ENCODE peak calls at places on chromosomes 1 and 21, in nine cellular contexts. Q is tibial artery, C is PC-9, Z is body of pancreas, G is mucosa of descending colon, S is IMR-90, P is sigmoid colon, H is mammary epithelial cell, L is heart right ventricle. E is an unnamed sample. For H3K4me1 and H3K36me3, the result is how much of the 10 kb centered on the place peaks cover.

GRCh38 chr1:41791667-41792484 is 126.8 kb downstream of the HIVEP3 start:
- DNase-seq in P (no peak), G (no peak), C (no peak), Z (no peak), S (no peak), H (no peak), Q (no peak), L (no peak), E (no peak)

GRCh38 chr1:30572192-30572591 is 151.2 kb downstream of the MATN1 start:
- DNase-seq in G (no peak), L (no peak), Z (no peak), P (no peak), C (no peak), Q (no peak), H (peak), S (no peak), E (no peak)

GRCh38 chr1:223756002-223756775 is 43.9 kb downstream of the CAPN2 start:
- DNase-seq in Q (no peak), H (no peak), P (no peak), L (no peak), S (no peak), Z (no peak), C (no peak), G (no peak), E (no peak)

GRCh38 chr1:227417622-227418245 is 99.4 kb upstream of the CDC42BPA start:
- DNase-seq in G (no peak), C (no peak), S (peak), Q (no peak), H (no peak), Z (no peak), P (no peak), L (no peak), E (no peak)

GRCh38 chr1:21783679-21784603 is 992 bp upstream of the USP48 start:
- DNase-seq in L (peak), G (peak), Q (no peak), H (no peak), P (no peak), C (peak), S (peak), Z (peak), E (no peak)

GRCh38 chr1:43979528-43980254 is 681 bp downstream of the B4GALT2 start:
- DNase-seq in S (peak), L (peak), G (peak), Z (peak), C (peak), H (peak), Q (no peak), P (no peak), E (peak)

GRCh38 chr1:218676991-218677390 is 331.9 kb downstream of the TGFB2 start:
- DNase-seq in Q (no peak), Z (no peak), C (no peak), G (no peak), L (no peak), P (no peak), H (no peak), S (no peak), E (no peak)

GRCh38 chr1:210405316-210405715 is 76.6 kb downstream of the HHAT start:
- DNase-seq in L (no peak), P (no peak), G (no peak), C (no peak), Q (no peak), S (no peak), Z (no peak), H (peak), E (no peak)

GRCh38 chr1:31191281-31191680 is 48.4 kb downstream of the NKAIN1 start:
- DNase-seq in L (no peak), P (no peak), G (no peak), Q (no peak), H (no peak), S (no peak), C (no peak), Z (no peak), E (no peak)

GRCh38 chr1:171664976-171665375 is 12.5 kb upstream of the MYOC start:
- DNase-seq in G (no peak), C (no peak), H (peak), Z (no peak), L (no peak), P (no peak), S (no peak), Q (no peak), E (no peak)

GRCh38 chr1:108816049-108816882 is 40.6 kb downstream of the AKNAD1 start:
- DNase-seq in P (peak), S (peak), Z (peak), C (peak), H (peak), Q (peak), G (peak), L (peak), E (no peak)

GRCh38 chr1:43171876-43172531 is at the start of the genes CFAP57 and EBNA1BP2:
- DNase-seq in C (peak), P (peak), H (peak), L (peak), Z (peak), G (peak), S (peak), Q (peak), E (peak)

GRCh38 chr1:116471241-116471640 is 98.2 kb downstream of the ATP1A1 start:
- DNase-seq in Z (no peak), P (no peak), L (no peak), G (no peak), S (no peak), H (no peak), C (no peak), Q (no peak), E (no peak)
- TF ChIP-seq CTCF in Z (no peak), P (no peak), L (no peak), G (no peak), S (no peak), H (no peak), C (no peak), Q (no peak), E (no peak)

DNA sequence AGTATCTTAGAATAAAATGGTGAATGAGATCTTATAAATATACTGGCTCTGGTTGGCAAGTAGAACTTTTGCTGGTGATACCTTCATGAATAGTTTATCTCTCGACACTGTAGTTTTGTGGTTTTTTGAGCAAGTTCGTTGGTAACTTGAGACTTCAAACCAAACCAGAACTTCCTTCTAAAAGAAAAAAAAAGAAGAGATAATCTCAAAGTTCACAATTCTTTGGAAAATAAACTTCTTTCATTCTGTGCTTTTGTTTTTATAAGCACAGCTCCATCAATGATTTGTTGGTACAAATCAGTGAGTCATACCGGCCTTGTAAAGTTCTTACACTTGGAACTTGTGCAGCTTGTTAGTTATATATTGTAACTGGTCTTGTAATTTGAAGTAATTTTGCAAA is 2.3 kb downstream of the HIPK1 start:
- DNase-seq in S (peak), Z (no peak), C (peak), Q (no peak), H (no peak), L (no peak), P (no peak), G (no peak), E (no peak)
- H3K4me1 ChIP-seq in S (under half), Z (under half), C (under half), Q (under half), H (under half), L (half or more), P (half or more), G (under half), E (under half)

DNA sequence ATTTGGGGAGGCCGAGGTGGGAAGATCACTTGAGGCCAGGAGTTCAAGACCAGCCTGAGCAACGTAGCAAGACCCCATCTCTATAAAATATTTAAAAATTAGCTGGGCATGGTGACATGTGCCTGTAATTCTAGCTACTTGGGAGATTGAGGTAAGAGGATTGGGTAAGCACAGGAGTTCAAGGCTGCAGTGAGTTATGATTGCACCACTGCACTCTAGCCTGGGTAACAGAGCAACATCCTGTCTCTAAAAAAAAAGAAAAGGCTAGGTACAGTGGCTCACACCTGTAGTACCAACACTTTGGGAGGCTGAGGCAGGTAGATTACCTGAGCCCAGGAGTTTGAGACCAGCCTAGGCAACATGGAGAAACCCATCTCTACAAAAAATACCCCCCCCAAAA is 35.7 kb upstream of the RCC1 start:
- DNase-seq in S (no peak), L (no peak), Q (no peak), Z (no peak), H (no peak), P (no peak), G (no peak), C (no peak), E (no peak)
- H3K36me3 ChIP-seq in S (under half), L (under half), Q (half or more), Z (under half), H (under half), P (under half), G (under half), C (under half), E (under half)

GRCh38 chr21:33299181-33299752 is 25.5 kb upstream of the IFNAR1 start:
- DNase-seq in Q (no peak), C (peak), P (no peak), L (no peak), H (peak), Z (no peak), G (no peak), S (no peak), E (no peak)
- TF ChIP-seq CTCF in Q (no peak), C (no peak), P (no peak), L (no peak), H (peak), Z (no peak), G (no peak), S (no peak), E (no peak)

DNA sequence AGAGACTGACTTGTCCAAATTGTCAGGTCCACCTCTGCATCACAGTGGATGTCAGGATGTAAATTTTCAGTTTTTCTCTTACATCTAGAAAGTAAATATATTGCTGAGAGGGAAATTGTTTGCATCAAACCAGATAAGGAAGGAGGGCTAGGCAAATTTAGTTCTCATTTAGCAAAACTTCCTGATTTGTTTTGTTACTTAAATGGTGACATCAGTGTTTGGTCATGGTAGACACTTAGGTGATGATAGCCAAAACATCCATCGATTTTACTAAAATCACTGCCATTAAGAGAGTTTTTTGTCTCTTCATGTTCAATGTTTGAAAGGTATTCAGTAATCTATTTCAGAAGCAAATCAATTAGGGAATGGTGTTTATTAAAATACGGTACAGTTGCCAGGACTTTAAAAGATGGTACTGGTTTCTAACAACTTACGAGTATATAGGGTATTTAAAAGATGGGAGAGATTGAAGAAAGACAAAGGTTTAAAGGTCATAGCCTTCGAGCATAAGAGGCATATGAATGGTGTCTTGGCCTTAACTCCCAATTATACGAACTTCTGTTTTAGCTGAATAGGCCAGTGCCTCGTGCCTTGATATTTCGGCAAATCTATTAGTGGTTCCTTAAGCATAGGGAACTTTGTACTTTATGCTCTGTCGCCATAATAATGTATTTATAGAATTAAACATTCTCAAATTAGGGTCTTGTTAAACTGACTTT is 3.0 kb downstream of the IER5 start:
- DNase-seq in L (no peak), C (no peak), P (no peak), G (no peak), S (no peak), Q (no peak), Z (no peak), H (no peak), E (no peak)
- H3K4me1 ChIP-seq in L (half or more), C (half or more), P (half or more), G (under half), S (under half), Q (under half), Z (under half), H (under half), E (under half)

GRCh38 chr1:100075773-100076172 is 57.0 kb downstream of the SASS6 start:
- DNase-seq in H (no peak), L (no peak), Z (no peak), Q (no peak), P (no peak), G (no peak), S (peak), C (no peak), E (no peak)

GRCh38 chr1:100070201-100070939 is 62.4 kb downstream of the SASS6 start:
- DNase-seq in H (no peak), G (no peak), C (no peak), P (no peak), Z (no peak), S (no peak), L (no peak), Q (no peak), E (no peak)

GRCh38 chr1:100076319-100076718 is 56.4 kb downstream of the SASS6 start:
- DNase-seq in Z (no peak), C (no peak), L (no peak), H (no peak), Q (no peak), S (no peak), G (no peak), P (no peak), E (no peak)

GRCh38 chr1:100074604-100075395 is 57.9 kb downstream of the SASS6 start:
- DNase-seq in L (no peak), S (no peak), Z (no peak), P (no peak), Q (no peak), C (no peak), H (no peak), G (no peak), E (no peak)

DNA sequence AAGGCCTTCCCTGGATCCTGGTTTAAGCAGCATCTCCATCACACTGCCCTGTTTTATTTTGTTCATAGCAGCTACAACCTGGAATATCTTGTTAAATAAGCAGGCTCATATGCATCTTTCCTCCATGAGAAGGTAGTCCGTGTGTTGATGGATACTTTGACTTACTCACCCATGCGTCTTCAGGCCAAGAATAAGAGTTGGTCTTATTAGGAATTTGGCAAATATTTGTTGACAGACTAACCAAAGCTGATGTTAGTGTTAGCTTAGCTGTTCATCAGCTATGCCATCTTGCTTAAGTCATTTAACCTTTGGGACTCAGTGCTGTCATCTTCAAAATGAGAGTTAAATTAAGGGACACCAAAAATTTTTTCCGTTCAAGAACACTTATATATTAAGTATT is 59.2 kb downstream of the SASS6 start:
- DNase-seq in Z (no peak), C (no peak), Q (no peak), H (no peak), S (no peak), P (no peak), G (no peak), L (no peak), E (no peak)
- H3K36me3 ChIP-seq in Z (under half), C (under half), Q (half or more), H (under half), S (under half), P (under half), G (under half), L (under half), E (under half)